ENCODE peak calls at places on chromosome 7, in ten cellular contexts. N, M, G, S, U, V, C, B, Z and R are unnamed samples.
A peak's percentile ranks its signal among the peaks of the same experiment; 100 is the strongest.

GRCh38 chr7:19026888-19027287 is 90.5 kb downstream of the TWIST1 start:
- DNase-seq in N (no peak), M (no peak), G (peak; percentile 35), S (no peak), U (no peak), V (no peak), C (no peak), B (no peak), Z (no peak), R (no peak)

GRCh38 chr7:139645572-139646523 is 122.4 kb downstream of the CLEC2L start:
- DNase-seq in N (peak; percentile 73), M (peak; percentile 89), G (peak; percentile 86), S (peak; percentile 71), U (peak; percentile 64), V (peak; percentile 80), C (peak; percentile 91), B (peak; percentile 75), Z (peak; percentile 69), R (peak; percentile 87)

GRCh38 chr7:70215491-70215890 is 617.2 kb downstream of the AUTS2 start:
- DNase-seq in N (no peak), M (no peak), G (peak; percentile 55), S (no peak), U (no peak), V (no peak), C (no peak), B (no peak), Z (peak; percentile 24), R (no peak)

GRCh38 chr7:91191771-91192170 is 72.5 kb upstream of the FZD1 start:
- DNase-seq in N (no peak), M (no peak), G (no peak), S (no peak), U (no peak), V (no peak), C (no peak), B (no peak), Z (no peak), R (no peak)

GRCh38 chr7:128203710-128204214 is 37.3 kb upstream of the LEP start:
- DNase-seq in N (no peak), M (no peak), G (no peak), S (no peak), U (no peak), V (no peak), C (no peak), B (no peak), Z (no peak), R (no peak)

GRCh38 chr7:7148799-7149481 is 33.4 kb upstream of the C1GALT1 start:
- DNase-seq in N (no peak), M (peak; percentile 59), G (peak; percentile 4), S (no peak), U (no peak), V (no peak), C (no peak), B (no peak), Z (no peak), R (no peak)

GRCh38 chr7:51102828-51103227 is 213.8 kb downstream of the COBL start:
- DNase-seq in N (no peak), M (no peak), G (no peak), S (no peak), U (no peak), V (no peak), C (no peak), B (no peak), Z (no peak), R (no peak)

GRCh38 chr7:149863500-149863899 is 10.3 kb upstream of the ATP6V0E2 start:
- DNase-seq in N (no peak), M (no peak), G (no peak), S (no peak), U (no peak), V (no peak), C (no peak), B (no peak), Z (no peak), R (no peak)

GRCh38 chr7:123096434-123096833 is 100.9 kb upstream of the TAS2R16 start:
- DNase-seq in N (no peak), M (no peak), G (no peak), S (no peak), U (no peak), V (no peak), C (no peak), B (no peak), Z (no peak), R (no peak)

GRCh38 chr7:27459021-27459728 is 203.5 kb downstream of the HIBADH start:
- DNase-seq in N (no peak), M (no peak), G (peak; percentile 17), S (no peak), U (no peak), V (no peak), C (no peak), B (no peak), Z (no peak), R (no peak)

GRCh38 chr7:77913977-77914607 is 115.5 kb downstream of the PHTF2 start:
- DNase-seq in N (no peak), M (no peak), G (no peak), S (no peak), U (no peak), V (no peak), C (peak; percentile 5), B (no peak), Z (no peak), R (no peak)

GRCh38 chr7:43119371-43120069 is 7.1 kb downstream of the HECW1 start:
- DNase-seq in N (no peak), M (no peak), G (peak; percentile 83), S (no peak), U (no peak), V (no peak), C (no peak), B (no peak), Z (no peak), R (no peak)

GRCh38 chr7:38169862-38170261 is 8.2 kb upstream of the STARD3NL start:
- DNase-seq in N (no peak), M (peak; percentile 83), G (peak; percentile 53), S (no peak), U (no peak), V (no peak), C (no peak), B (no peak), Z (no peak), R (no peak)

GRCh38 chr7:130822642-130823041 is 88.6 kb upstream of the KLF14 start:
- DNase-seq in N (no peak), M (no peak), G (no peak), S (no peak), U (no peak), V (no peak), C (no peak), B (no peak), Z (no peak), R (no peak)

GRCh38 chr7:122038904-122039303 is 105.1 kb downstream of the AASS start:
- DNase-seq in N (no peak), M (no peak), G (peak; percentile 3), S (no peak), U (no peak), V (no peak), C (no peak), B (no peak), Z (no peak), R (no peak)

GRCh38 chr7:111438369-111439289 is 123.7 kb downstream of the IMMP2L start:
- DNase-seq in N (no peak), M (no peak), G (peak; percentile 43), S (no peak), U (no peak), V (no peak), C (no peak), B (no peak), Z (no peak), R (no peak)

GRCh38 chr7:118183254-118183585 is 744 bp upstream of the LSM8 start:
- DNase-seq in N (no peak), M (peak; percentile 4), G (peak; percentile 4), S (no peak), U (peak; percentile 4), V (no peak), C (no peak), B (peak; percentile 12), Z (no peak), R (no peak)

GRCh38 chr7:132451161-132451560 is 125.1 kb downstream of the PLXNA4 start:
- DNase-seq in N (no peak), M (no peak), G (no peak), S (no peak), U (no peak), V (no peak), C (no peak), B (no peak), Z (no peak), R (no peak)

GRCh38 chr7:146698995-146699610 is 582.5 kb downstream of the CNTNAP2 start:
- DNase-seq in N (no peak), M (no peak), G (no peak), S (no peak), U (no peak), V (no peak), C (no peak), B (no peak), Z (no peak), R (no peak)